ENCODE peak calls at places on chromosomes 16 and 17, in nine cellular contexts. D, N, V, S, M, J, A, U and L are unnamed samples.
A peak's percentile ranks its signal among the peaks of the same experiment; 100 is the strongest.

GRCh38 chr17:41835214-41835799 is 725 bp downstream of the NT5C3B start:
- DNase-seq in D (no peak), N (peak; percentile 48), V (no peak), S (no peak), M (no peak), J (no peak), A (no peak), U (peak; percentile 22), L (no peak)

GRCh38 chr17:62188713-62189112 is 123.6 kb upstream of the MED13 start:
- DNase-seq in D (no peak), N (no peak), V (no peak), S (peak; percentile 11), M (no peak), J (no peak), A (no peak), U (peak; percentile 45), L (no peak)

GRCh38 chr17:57915980-57916757 is 39.0 kb downstream of the CUEDC1 start:
- DNase-seq in D (no peak), N (no peak), V (no peak), S (no peak), M (no peak), J (no peak), A (no peak), U (no peak), L (no peak)

GRCh38 chr17:68344701-68345136 is 53.4 kb downstream of the ARSG start:
- DNase-seq in D (no peak), N (no peak), V (no peak), S (peak; percentile 41), M (no peak), J (no peak), A (no peak), U (no peak), L (no peak)

GRCh38 chr17:44351464-44351863 is 6.4 kb downstream of the GRN start:
- DNase-seq in D (no peak), N (no peak), V (no peak), S (no peak), M (no peak), J (no peak), A (no peak), U (no peak), L (no peak)

GRCh38 chr17:3575506-3575905 is 17.9 kb upstream of the TRPV3 start:
- DNase-seq in D (no peak), N (no peak), V (no peak), S (peak; percentile 29), M (no peak), J (no peak), A (no peak), U (no peak), L (no peak)

GRCh38 chr17:39357978-39358377 is 43.4 kb downstream of the FBXL20 start:
- DNase-seq in D (no peak), N (no peak), V (no peak), S (no peak), M (no peak), J (no peak), A (no peak), U (no peak), L (no peak)

GRCh38 chr17:39641883-39642282 is 4.9 kb downstream of the STARD3 start:
- DNase-seq in D (no peak), N (no peak), V (no peak), S (no peak), M (no peak), J (no peak), A (no peak), U (no peak), L (no peak)

GRCh38 chr17:7043195-7043543 is 723 bp downstream of the SLC16A11 start:
- DNase-seq in D (no peak), N (no peak), V (no peak), S (no peak), M (no peak), J (no peak), A (no peak), U (no peak), L (no peak)

GRCh38 chr17:46769531-46770438 is 48.7 kb downstream of the WNT3 start:
- DNase-seq in D (no peak), N (peak; percentile 60), V (no peak), S (no peak), M (no peak), J (no peak), A (no peak), U (no peak), L (no peak)

GRCh38 chr16:47970291-47970931 is 185.4 kb downstream of the ABCC12 start:
- DNase-seq in D (no peak), N (no peak), V (no peak), S (peak; percentile 62), M (no peak), J (no peak), A (no peak), U (peak; percentile 11), L (no peak)

GRCh38 chr16:84854759-84855158 is 35.0 kb downstream of the CRISPLD2 start:
- DNase-seq in D (no peak), N (no peak), V (no peak), S (peak; percentile 38), M (no peak), J (no peak), A (no peak), U (no peak), L (no peak)

GRCh38 chr16:19688396-19689024 is 29.5 kb downstream of the KNOP1 start:
- DNase-seq in D (no peak), N (no peak), V (no peak), S (no peak), M (no peak), J (no peak), A (no peak), U (no peak), L (no peak)

GRCh38 chr16:57038151-57038550 is 48.8 kb downstream of the NLRC5 start:
- DNase-seq in D (no peak), N (no peak), V (no peak), S (peak; percentile 37), M (no peak), J (no peak), A (no peak), U (no peak), L (no peak)

GRCh38 chr17:16870253-16871245 is 101.4 kb downstream of the TNFRSF13B start:
- DNase-seq in D (no peak), N (no peak), V (no peak), S (no peak), M (no peak), J (no peak), A (no peak), U (no peak), L (no peak)

GRCh38 chr17:75654176-75654575 is 12.8 kb downstream of the RECQL5 start:
- DNase-seq in D (peak; percentile 28), N (peak; percentile 11), V (no peak), S (peak; percentile 46), M (no peak), J (no peak), A (no peak), U (no peak), L (no peak)
- TF ChIP-seq CTCF in D (no peak), N (no peak), V (no peak), S (peak; percentile 31), M (no peak), J (peak; percentile 41), A (no peak), U (peak; percentile 52), L (no peak)

DNA sequence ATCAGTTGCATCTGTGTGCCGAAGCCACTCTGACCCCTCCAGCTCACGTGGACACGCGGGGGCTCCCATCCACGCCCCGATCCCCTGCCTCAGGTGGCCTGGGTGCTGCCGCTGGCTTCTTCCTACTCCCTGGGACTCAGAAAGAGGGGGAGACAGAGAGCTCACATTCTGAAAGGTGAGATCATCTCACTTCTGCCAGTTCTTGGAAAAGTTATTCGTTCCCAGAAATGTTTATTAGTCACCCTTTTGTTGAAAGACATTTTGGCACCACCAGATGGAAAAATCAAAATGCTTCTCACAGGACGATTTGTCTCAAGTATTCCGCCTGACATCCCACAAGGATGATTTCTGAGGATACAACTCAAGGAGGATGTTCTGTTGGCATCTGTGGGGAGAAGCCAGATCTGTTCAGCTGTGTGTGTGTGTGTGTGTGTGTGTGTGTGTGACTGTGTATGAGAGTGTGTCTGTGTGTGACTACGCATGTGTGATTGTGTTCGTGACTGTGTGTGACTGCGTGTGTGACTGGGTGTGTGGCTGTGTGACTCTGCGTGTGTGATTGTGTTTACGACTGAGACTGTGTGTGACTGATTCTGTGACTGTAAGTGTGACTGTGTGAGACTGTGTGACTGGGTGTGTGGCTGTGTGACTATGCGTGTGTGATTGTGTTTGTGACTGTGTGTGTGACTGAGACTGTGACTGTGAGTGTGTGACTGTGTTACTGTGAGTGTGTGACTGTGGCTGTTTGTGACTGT is 207.3 kb downstream of the NTN1 start:
- DNase-seq in D (no peak), N (no peak), V (no peak), S (peak; percentile 81), M (no peak), J (no peak), A (no peak), U (no peak), L (no peak)
- TF ChIP-seq CTCF in D (no peak), N (no peak), V (no peak), S (no peak), M (no peak), J (no peak), A (no peak), U (no peak), L (no peak)

GRCh38 chr17:13646969-13647368 is 45.2 kb upstream of the HS3ST3A1 start:
- DNase-seq in D (no peak), N (no peak), V (no peak), S (no peak), M (no peak), J (no peak), A (no peak), U (no peak), L (no peak)
- TF ChIP-seq CTCF in D (no peak), N (no peak), V (no peak), S (no peak), M (no peak), J (no peak), A (no peak), U (no peak), L (no peak)

GRCh38 chr17:18087610-18088491 is at the start of gene DRG2:
- DNase-seq in D (peak; percentile 96), N (peak; percentile 94), V (peak; percentile 83), S (peak; percentile 94), M (peak; percentile 89), J (peak; percentile 92), A (peak; percentile 75), U (peak; percentile 98), L (peak; percentile 87)
- TF ChIP-seq CTCF in D (no peak), N (no peak), V (no peak), S (no peak), M (no peak), J (peak; percentile 16), A (no peak), U (peak; percentile 24), L (no peak)

GRCh38 chr16:35391328-35391727 is 1931.9 kb downstream of the TP53TG3F start:
- DNase-seq in D (no peak), N (no peak), V (peak; percentile 64), S (peak; percentile 37), M (peak; percentile 35), J (peak; percentile 28), A (no peak), U (no peak), L (no peak)
- TF ChIP-seq CTCF in D (peak; percentile 34), N (peak; percentile 31), V (peak; percentile 54), S (peak; percentile 50), M (no peak), J (peak; percentile 73), A (peak; percentile 61), U (no peak), L (peak; percentile 30)

DNA sequence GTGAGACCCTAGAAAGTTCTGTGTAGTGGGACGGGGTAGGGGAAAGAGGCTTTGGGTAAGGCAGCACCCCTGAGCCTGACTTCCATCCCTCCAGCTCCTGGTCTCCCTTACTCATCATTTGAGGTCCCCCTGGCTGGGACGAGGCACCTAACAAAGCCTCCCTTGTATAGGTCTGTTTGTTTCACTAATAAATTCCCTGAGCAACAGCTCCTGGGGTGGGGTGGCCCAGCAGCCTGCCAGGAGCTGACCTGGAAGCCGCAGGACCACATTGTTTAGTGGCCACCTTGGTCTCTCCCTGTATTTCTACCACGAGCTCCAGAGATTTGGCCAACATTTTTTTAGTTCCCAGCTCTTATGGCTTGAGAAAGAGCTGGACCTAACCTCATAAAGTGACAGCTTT is 7.2 kb downstream of the PRR15L start:
- DNase-seq in D (no peak), N (no peak), V (no peak), S (no peak), M (no peak), J (no peak), A (no peak), U (no peak), L (no peak)
- TF ChIP-seq CTCF in D (no peak), N (no peak), V (no peak), S (no peak), M (no peak), J (no peak), A (no peak), U (no peak), L (no peak)